ENCODE peak calls at places on chromosomes 5 and 9, in six cellular contexts. D is A549, Z is WTC11, B is K562, Y is HepG2, U is H1. C is an unnamed sample.

GRCh38 chr9:132268725-132269352 is 85.9 kb downstream of the SETX start:
- DNase-seq in D (peak), Z (peak), B (peak), Y (peak), U (peak), C (peak)

GRCh38 chr5:156096259-156096658 is 230.7 kb upstream of the SGCD start:
- DNase-seq in D (no peak), Z (no peak), B (no peak), Y (no peak), U (no peak), C (no peak)

GRCh38 chr5:175872287-175873089 is 1.1 kb downstream of the CPLX2 start:
- DNase-seq in D (peak), Z (peak), B (no peak), Y (peak), U (no peak), C (no peak)

GRCh38 chr5:148957591-148958202 is 105.2 kb downstream of the SH3TC2 start:
- DNase-seq in D (no peak), Z (peak), B (peak), Y (peak), U (no peak), C (peak)

GRCh38 chr5:41787257-41787656 is 83.0 kb downstream of the OXCT1 start:
- DNase-seq in D (no peak), Z (no peak), B (no peak), Y (no peak), U (no peak), C (peak)

GRCh38 chr9:105150991-105151685 is 93.3 kb upstream of the SLC44A1 start:
- DNase-seq in D (no peak), Z (no peak), B (no peak), Y (no peak), U (no peak), C (no peak)

GRCh38 chr9:79390077-79390673 is 181.6 kb upstream of the TLE4 start:
- DNase-seq in D (no peak), Z (no peak), B (no peak), Y (no peak), U (no peak), C (no peak)

GRCh38 chr5:88556415-88556814 is 287.8 kb upstream of the TMEM161B start:
- DNase-seq in D (no peak), Z (peak), B (no peak), Y (no peak), U (no peak), C (no peak)

GRCh38 chr5:36013182-36013581 is 22.0 kb upstream of the UGT3A1 start:
- DNase-seq in D (no peak), Z (no peak), B (no peak), Y (no peak), U (no peak), C (no peak)

GRCh38 chr9:122206118-122207046 is 22.4 kb downstream of the LHX6 start:
- DNase-seq in D (no peak), Z (no peak), B (no peak), Y (no peak), U (no peak), C (no peak)

GRCh38 chr5:38636626-38637025 is 80.2 kb upstream of the LIFR start:
- DNase-seq in D (no peak), Z (no peak), B (no peak), Y (no peak), U (no peak), C (no peak)

GRCh38 chr5:160165137-160166068 is 46.2 kb upstream of the PWWP2A start:
- DNase-seq in D (peak), Z (peak), B (peak), Y (peak), U (no peak), C (peak)

GRCh38 chr5:160159991-160160826 is 41.0 kb upstream of the PWWP2A start:
- DNase-seq in D (no peak), Z (peak), B (no peak), Y (no peak), U (peak), C (no peak)

GRCh38 chr9:76664120-76664519 is 100.1 kb upstream of the PCA3 start:
- DNase-seq in D (no peak), Z (no peak), B (no peak), Y (no peak), U (no peak), C (no peak)

GRCh38 chr9:122042056-122042455 is 51.1 kb downstream of the TTLL11 start:
- DNase-seq in D (no peak), Z (no peak), B (no peak), Y (peak), U (no peak), C (no peak)

GRCh38 chr5:159207616-159208507 is 1.5 kb downstream of the RNF145 start:
- DNase-seq in D (peak), Z (peak), B (peak), Y (peak), U (no peak), C (peak)

GRCh38 chr9:5879419-5880181 is 11.1 kb upstream of the MLANA start:
- DNase-seq in D (peak), Z (no peak), B (peak), Y (peak), U (no peak), C (peak)

GRCh38 chr5:23136958-23137357 is 283.8 kb upstream of the CDH12 start:
- DNase-seq in D (no peak), Z (no peak), B (no peak), Y (no peak), U (no peak), C (no peak)

GRCh38 chr9:4298255-4299005 is 1.4 kb downstream of the GLIS3 start:
- DNase-seq in D (peak), Z (no peak), B (no peak), Y (no peak), U (no peak), C (peak)

GRCh38 chr9:120918931-120919638 is 7.5 kb downstream of the TRAF1 start:
- DNase-seq in D (no peak), Z (no peak), B (no peak), Y (no peak), U (no peak), C (no peak)

GRCh38 chr9:98375138-98375726 is 119.8 kb upstream of the TBC1D2 start:
- DNase-seq in D (no peak), Z (no peak), B (peak), Y (no peak), U (no peak), C (peak)

GRCh38 chr5:38602641-38603040 is 46.2 kb upstream of the LIFR start:
- DNase-seq in D (no peak), Z (no peak), B (no peak), Y (no peak), U (no peak), C (no peak)

GRCh38 chr5:127947886-127948285 is 135.7 kb upstream of the SLC12A2 start:
- DNase-seq in D (no peak), Z (no peak), B (no peak), Y (no peak), U (no peak), C (no peak)

GRCh38 chr5:1794896-1795290 is 4.7 kb downstream of the MRPL36 start:
- DNase-seq in D (no peak), Z (no peak), B (no peak), Y (no peak), U (no peak), C (no peak)

GRCh38 chr5:31270396-31270795 is 76.9 kb downstream of the CDH6 start:
- DNase-seq in D (no peak), Z (no peak), B (peak), Y (peak), U (no peak), C (peak)

GRCh38 chr5:160621503-160621902 is 199.8 kb downstream of the PTTG1 start:
- DNase-seq in D (no peak), Z (no peak), B (no peak), Y (no peak), U (no peak), C (no peak)

GRCh38 chr5:124052201-124052600 is 540.2 kb downstream of the CSNK1G3 start:
- DNase-seq in D (no peak), Z (no peak), B (no peak), Y (no peak), U (no peak), C (no peak)

GRCh38 chr5:29005386-29005785 is 1967.0 kb upstream of the CDH9 start:
- DNase-seq in D (no peak), Z (no peak), B (no peak), Y (peak), U (no peak), C (no peak)

GRCh38 chr9:98010450-98010849 is 27.3 kb downstream of the ANP32B start:
- DNase-seq in D (no peak), Z (peak), B (peak), Y (no peak), U (no peak), C (peak)

GRCh38 chr5:150517272-150518152 is 9.6 kb downstream of the NDST1 start:
- DNase-seq in D (peak), Z (no peak), B (peak), Y (peak), U (no peak), C (peak)

GRCh38 chr9:21234153-21234687 is 5.6 kb downstream of the IFNA14 start:
- DNase-seq in D (no peak), Z (no peak), B (no peak), Y (no peak), U (no peak), C (no peak)

GRCh38 chr5:96463106-96463505 is 30.1 kb upstream of the PCSK1 start:
- DNase-seq in D (no peak), Z (no peak), B (no peak), Y (no peak), U (no peak), C (peak)

GRCh38 chr5:134463991-134464760 is 52.5 kb upstream of the CDKN2AIPNL start:
- DNase-seq in D (no peak), Z (no peak), B (no peak), Y (no peak), U (no peak), C (no peak)

DNA sequence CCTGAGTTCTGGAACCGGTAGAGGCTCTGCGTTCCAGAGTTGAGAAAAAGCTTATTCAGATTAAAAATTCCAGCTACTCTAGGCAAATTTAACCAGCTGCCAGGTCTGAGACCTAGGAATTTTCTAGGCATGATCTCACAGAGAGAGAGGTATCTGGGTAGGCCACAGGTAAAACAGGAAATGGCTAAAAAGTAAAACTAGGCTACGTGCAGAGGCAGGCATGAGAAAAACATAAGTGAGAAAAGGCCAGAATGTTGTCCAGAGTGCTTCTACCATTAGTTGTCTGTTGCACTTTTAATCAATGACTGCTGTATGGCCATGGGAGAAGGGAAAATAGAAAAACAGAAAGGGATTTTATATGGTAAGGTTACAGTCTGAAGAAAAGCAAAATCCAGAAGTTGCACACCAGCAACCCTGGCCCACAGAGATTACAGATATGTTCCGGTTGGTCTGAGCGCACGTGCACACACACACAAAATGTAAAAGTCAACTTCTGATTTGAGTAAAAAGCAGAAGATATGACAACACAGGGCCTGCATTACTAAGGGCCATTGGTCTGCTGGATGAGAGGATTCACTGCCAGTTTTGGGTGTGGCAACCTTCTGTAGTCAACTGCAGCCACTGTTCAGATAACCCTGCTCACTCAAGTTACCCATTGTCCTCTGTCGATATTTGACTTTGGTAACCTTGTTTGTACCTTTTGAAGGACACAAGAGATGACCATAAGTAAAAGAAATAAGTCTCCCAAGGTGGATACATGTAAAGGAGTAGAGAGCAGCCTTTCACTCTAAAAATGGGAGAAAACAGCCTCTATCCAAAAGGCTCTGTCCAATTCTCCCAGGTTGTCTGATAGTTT is 266.0 kb downstream of the DTWD2 start:
- DNase-seq in D (no peak), Z (no peak), B (no peak), Y (no peak), U (no peak), C (no peak)
- TF ChIP-seq JUN in D (no peak), Z (no peak), B (no peak), Y (no peak), U (no peak), C (no peak)

GRCh38 chr5:179415291-179416060 is 70.2 kb upstream of the ADAMTS2 start:
- DNase-seq in D (no peak), Z (no peak), B (no peak), Y (no peak), U (no peak), C (no peak)
- TF ChIP-seq MAX in D (no peak), Z (no peak), B (no peak), Y (no peak), U (no peak), C (no peak)

GRCh38 chr5:32713396-32714381 is 2.6 kb downstream of the NPR3 start:
- DNase-seq in D (no peak), Z (peak), B (no peak), Y (no peak), U (no peak), C (no peak)
- TF ChIP-seq JUN in D (no peak), Z (no peak), B (no peak), Y (no peak), U (no peak), C (no peak)

GRCh38 chr9:95793924-95794828 is 81.3 kb upstream of the ERCC6L2 start:
- DNase-seq in D (no peak), Z (no peak), B (no peak), Y (no peak), U (no peak), C (peak)

GRCh38 chr9:95801797-95802196 is 73.7 kb upstream of the ERCC6L2 start:
- DNase-seq in D (no peak), Z (no peak), B (no peak), Y (no peak), U (no peak), C (peak)

GRCh38 chr9:95791695-95792094 is 83.8 kb upstream of the ERCC6L2 start:
- DNase-seq in D (no peak), Z (no peak), B (no peak), Y (no peak), U (no peak), C (no peak)

DNA sequence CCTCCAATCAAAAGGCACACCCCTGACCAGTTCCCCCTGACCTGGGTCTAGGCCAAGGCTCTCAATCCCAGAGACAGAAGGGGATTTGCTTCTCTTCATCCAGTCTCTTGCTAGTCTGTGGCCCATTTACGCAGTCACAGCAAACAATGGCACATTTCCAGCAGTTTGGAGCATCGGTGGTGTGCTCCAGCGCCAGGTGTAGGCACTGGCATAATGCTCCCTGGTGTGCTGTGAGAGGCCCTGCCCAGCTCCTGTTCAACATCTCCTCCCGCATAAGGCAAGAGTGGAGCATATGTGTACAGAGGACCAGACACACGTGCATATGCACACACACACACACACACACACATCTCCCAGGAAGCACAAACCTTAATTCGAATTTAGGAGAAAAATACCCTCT is 79.5 kb upstream of the ERCC6L2 start:
- DNase-seq in D (no peak), Z (no peak), B (no peak), Y (no peak), U (no peak), C (no peak)
- TF ChIP-seq MAX in D (no peak), Z (no peak), B (no peak), Y (no peak), U (no peak), C (no peak)